ENCODE peak calls at places on chromosomes 16 and 17, in five cellular contexts. J is adrenal gland, W is stomach, Y is transverse colon, A is left ventricle myocardium inferior. H is an unnamed sample.

GRCh38 chr17:57926723-57927047 is 28.5 kb downstream of the CUEDC1 start:
- DNase-seq in J (no peak), W (no peak), A (no peak), Y (no peak), H (no peak)

GRCh38 chr17:42472709-42473521 is 14.2 kb downstream of the ATP6V0A1 start:
- DNase-seq in Y (no peak), A (no peak), J (no peak), W (no peak), H (no peak)

GRCh38 chr16:2692948-2693651 is 10.8 kb downstream of the KCTD5 start:
- DNase-seq in J (no peak), Y (peak; percentile 36), W (peak; percentile 48), A (no peak), H (no peak)

GRCh38 chr16:22318690-22319358 is 21.6 kb downstream of the POLR3E start:
- DNase-seq in Y (peak; percentile 38), A (no peak), J (no peak), W (peak; percentile 43), H (peak; percentile 81)

GRCh38 chr17:34519286-34519685 is 60.1 kb upstream of the TMEM132E start:
- DNase-seq in W (no peak), A (no peak), J (no peak), Y (no peak), H (no peak)

GRCh38 chr16:88713568-88714419 is 7.5 kb downstream of the CTU2 start:
- DNase-seq in A (no peak), Y (no peak), W (peak; percentile 40), J (no peak), H (no peak)

GRCh38 chr17:66673668-66674276 is 161.1 kb upstream of the CACNG5 start:
- DNase-seq in A (no peak), W (peak; percentile 59), Y (peak; percentile 57), J (peak; percentile 43), H (no peak)

GRCh38 chr17:30332057-30332542 is 1.8 kb downstream of the TMIGD1 start:
- DNase-seq in W (no peak), J (no peak), Y (peak; percentile 24), A (no peak), H (no peak)

GRCh38 chr17:65918921-65919546 is 272.9 kb downstream of the CEP112 start:
- DNase-seq in J (no peak), Y (no peak), A (no peak), W (no peak), H (no peak)

GRCh38 chr17:76199466-76199865 is 40.8 kb downstream of the RNF157 start:
- DNase-seq in A (no peak), J (no peak), W (no peak), Y (no peak), H (no peak)

GRCh38 chr17:30449480-30449879 is 27.7 kb upstream of the GOSR1 start:
- DNase-seq in Y (no peak), A (no peak), J (peak; percentile 11), W (no peak), H (no peak)

GRCh38 chr17:82517230-82517865 is 2.2 kb upstream of the FOXK2 start:
- DNase-seq in Y (no peak), J (no peak), A (no peak), W (peak; percentile 49), H (no peak)

GRCh38 chr16:81448154-81449131 is 3.8 kb downstream of the CMIP start:
- DNase-seq in Y (peak; percentile 90), J (peak; percentile 36), W (peak; percentile 73), A (no peak), H (no peak)

GRCh38 chr17:35934760-35935159 is 4.2 kb upstream of the RDM1 start:
- DNase-seq in W (no peak), J (peak; percentile 75), A (no peak), Y (no peak), H (no peak)

GRCh38 chr16:68664297-68664696 is 19.2 kb downstream of the CDH3 start:
- DNase-seq in J (no peak), A (no peak), W (no peak), Y (no peak), H (no peak)

GRCh38 chr17:71548540-71549190 is 572.2 kb upstream of the SOX9 start:
- DNase-seq in A (no peak), J (no peak), Y (no peak), W (no peak), H (no peak)

GRCh38 chr16:71542377-71542776 is 16.2 kb downstream of the CHST4 start:
- DNase-seq in Y (peak; percentile 60), W (peak; percentile 48), J (peak; percentile 37), A (peak; percentile 18), H (no peak)

GRCh38 chr17:13140750-13141149 is 122.9 kb upstream of the ELAC2 start:
- DNase-seq in J (no peak), Y (no peak), W (no peak), A (no peak), H (no peak)

GRCh38 chr17:82160081-82160480 is 52.6 kb downstream of the CCDC57 start:
- DNase-seq in A (no peak), J (no peak), Y (no peak), W (no peak), H (no peak)

GRCh38 chr16:10888320-10888937 is 11.4 kb downstream of the CIITA start:
- DNase-seq in Y (no peak), A (peak; percentile 32), W (no peak), J (no peak), H (no peak)

GRCh38 chr17:8856869-8857575 is 10.5 kb downstream of the PIK3R6 start:
- DNase-seq in W (no peak), A (no peak), J (no peak), Y (no peak), H (no peak)

DNA sequence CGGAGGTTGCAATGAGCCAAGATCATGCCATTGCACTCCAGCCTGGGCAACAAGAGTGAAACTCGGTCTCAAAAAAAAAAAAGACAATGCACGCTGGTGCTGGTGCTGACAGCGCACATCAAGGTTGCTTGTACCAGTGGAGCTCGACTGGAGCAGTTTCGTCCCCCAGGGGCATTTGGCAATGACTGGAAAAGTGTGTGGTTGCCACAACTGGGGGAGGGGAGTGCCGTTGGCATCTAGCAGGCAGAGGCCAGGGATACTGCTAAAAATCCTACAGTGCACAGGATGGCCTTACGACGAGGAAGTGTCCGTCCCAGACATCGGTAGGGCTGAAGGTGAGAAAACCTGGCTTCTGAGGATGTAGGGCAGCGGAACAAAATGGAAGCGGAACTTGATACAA is 2.4 kb downstream of the MEAK7 start:
- DNase-seq in W (no peak), J (no peak), Y (no peak), A (no peak), H (peak; percentile 22)
- H3K4me1 ChIP-seq in W (peaks cover 18% of the 10 kb centered on the region), J (peaks cover 16% of the 10 kb centered on the region), Y (peaks cover 24% of the 10 kb centered on the region), A (peaks cover 30% of the 10 kb centered on the region), H (peaks cover 32% of the 10 kb centered on the region)

DNA sequence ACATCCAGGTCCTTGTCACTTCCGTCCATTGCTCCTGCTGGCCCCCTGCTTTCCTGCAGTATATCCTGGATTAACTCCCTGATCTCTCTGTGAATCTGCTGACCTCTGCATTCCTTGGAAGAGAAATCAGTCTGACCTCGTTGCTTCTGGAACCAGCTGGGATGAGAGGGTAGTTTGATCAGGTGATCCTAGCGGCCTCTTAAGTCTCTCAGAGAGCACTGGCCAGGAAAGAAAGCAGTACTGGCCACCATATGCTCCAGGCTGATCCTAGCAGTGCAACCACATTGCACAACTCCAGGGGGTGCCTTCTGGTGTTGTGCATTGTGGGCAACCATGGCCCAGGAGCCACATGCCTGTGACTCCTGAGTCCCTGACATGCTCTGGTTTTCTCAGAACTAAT is 79.2 kb downstream of the ARHGAP23 start:
- DNase-seq in W (no peak), A (no peak), J (no peak), Y (no peak), H (no peak)
- TF ChIP-seq CTCF in W (no peak), A (no peak), J (no peak), Y (no peak), H (no peak)

GRCh38 chr16:35564889-35565288 is 2105.5 kb downstream of the TP53TG3F start:
- DNase-seq in A (no peak), J (no peak), W (no peak), Y (no peak), H (no peak)
- H3K9me3 ChIP-seq in A (no peaks in the 10 kb centered on the region), J (no peaks in the 10 kb centered on the region), W (no peaks in the 10 kb centered on the region), Y (no peaks in the 10 kb centered on the region), H (no peaks in the 10 kb centered on the region)

GRCh38 chr17:47901423-47901822 is 5.4 kb downstream of the SP2 start:
- DNase-seq in W (no peak), A (no peak), J (no peak), Y (no peak), H (no peak)
- H3K4me1 ChIP-seq in W (peaks cover 27% of the 10 kb centered on the region), A (peaks cover 100% of the 10 kb centered on the region), J (peaks cover 42% of the 10 kb centered on the region), Y (peaks cover 28% of the 10 kb centered on the region), H (peaks cover 26% of the 10 kb centered on the region)

GRCh38 chr17:78689029-78689428 is 93.0 kb downstream of the CYTH1 start:
- DNase-seq in Y (no peak), A (no peak), J (no peak), W (no peak), H (no peak)
- TF ChIP-seq CTCF in Y (no peak), A (peak; percentile 15), J (no peak), W (no peak), H (no peak)

GRCh38 chr17:39617446-39618251 is 9.1 kb upstream of the PPP1R1B start:
- DNase-seq in Y (peak; percentile 83), W (peak; percentile 82), A (peak; percentile 66), J (peak; percentile 60), H (peak; percentile 68)
- H3K9me3 ChIP-seq in Y (no peaks in the 10 kb centered on the region), W (no peaks in the 10 kb centered on the region), A (no peaks in the 10 kb centered on the region), J (no peaks in the 10 kb centered on the region), H (no peaks in the 10 kb centered on the region)

H was measured in left lung.